ENCODE peak calls at places on chromosomes 7 and 10, in nine cellular contexts. A is transverse colon, C is Calu3, M is A549, Z is omental fat pad, P is foreskin fibroblast, O is LNCaP clone FGC, X is MCF 10A, H is astrocyte. K is an unnamed sample.

GRCh38 chr7:30970594-30971094 is 6.9 kb downstream of the GHRHR start:
- DNase-seq in A (no peak), C (no peak), P (no peak), Z (no peak), X (no peak), H (no peak), M (no peak), O (peak), K (no peak)

GRCh38 chr10:50582061-50582460 is 41.7 kb downstream of the SGMS1 start:
- DNase-seq in M (no peak), X (no peak), H (peak), C (no peak), O (no peak), Z (no peak), A (no peak), P (no peak), K (no peak)

GRCh38 chr7:617614-618538 is 98.2 kb upstream of the PDGFA start:
- DNase-seq in H (no peak), Z (no peak), A (peak), P (no peak), M (no peak), X (no peak), C (no peak), O (no peak), K (no peak)

GRCh38 chr7:20504060-20504459 is 111.4 kb upstream of the ABCB5 start:
- DNase-seq in C (no peak), M (no peak), A (no peak), H (no peak), X (no peak), P (no peak), Z (no peak), O (no peak), K (no peak)

GRCh38 chr7:149831730-149832219 is 6.4 kb upstream of the ZNF862 start:
- DNase-seq in O (no peak), X (no peak), C (no peak), A (no peak), H (no peak), P (no peak), Z (no peak), M (no peak), K (no peak)

GRCh38 chr7:86914468-86915054 is 144.9 kb downstream of the ELAPOR2 start:
- DNase-seq in Z (no peak), O (no peak), H (no peak), P (no peak), X (peak), M (peak), C (peak), A (no peak), K (no peak)

GRCh38 chr7:108456845-108457540 is 757 bp upstream of the NRCAM start:
- DNase-seq in A (no peak), H (no peak), X (no peak), C (no peak), M (no peak), Z (no peak), O (no peak), P (no peak), K (no peak)

GRCh38 chr7:1536768-1537630 is 6.5 kb downstream of the MAFK start:
- DNase-seq in H (peak), O (peak), Z (peak), P (peak), A (peak), X (peak), C (peak), M (peak), K (peak)

GRCh38 chr10:104920476-104920875 is 279.4 kb downstream of the SORCS3 start:
- DNase-seq in A (no peak), P (no peak), H (no peak), X (no peak), M (no peak), C (no peak), Z (no peak), O (no peak), K (no peak)

GRCh38 chr10:58157076-58157766 is 110.5 kb downstream of the IPMK start:
- DNase-seq in P (peak), M (peak), X (peak), H (peak), C (peak), Z (no peak), O (no peak), A (no peak), K (no peak)

GRCh38 chr10:116364808-116365207 is 40.6 kb downstream of the CCDC172 start:
- DNase-seq in O (no peak), P (no peak), A (no peak), C (no peak), H (no peak), Z (no peak), X (no peak), M (no peak), K (no peak)

GRCh38 chr10:110775022-110775379 is 96.7 kb upstream of the PDCD4 start:
- DNase-seq in P (no peak), X (peak), M (peak), Z (no peak), H (no peak), A (no peak), C (no peak), O (no peak), K (no peak)

GRCh38 chr10:114526112-114526496 is 121.8 kb upstream of the AFAP1L2 start:
- DNase-seq in C (no peak), O (no peak), Z (no peak), M (no peak), A (no peak), P (no peak), X (no peak), H (peak), K (no peak)

GRCh38 chr7:27873981-27874957 is 134.3 kb downstream of the TAX1BP1 start:
- DNase-seq in A (peak), O (no peak), X (peak), P (peak), Z (no peak), C (peak), M (peak), H (peak), K (no peak)

GRCh38 chr7:158863611-158864506 is 7.5 kb downstream of the DYNC2I1 start:
- DNase-seq in H (peak), X (peak), P (peak), O (no peak), Z (peak), C (peak), M (peak), A (peak), K (no peak)

GRCh38 chr10:103069453-103070331 is 123.4 kb downstream of the NT5C2 start:
- DNase-seq in O (peak), M (peak), A (peak), H (peak), P (peak), Z (peak), X (peak), C (peak), K (peak)
- TF ChIP-seq CTCF in O (peak), M (peak), A (peak), H (peak), P (peak), Z (no peak), X (peak), C (peak), K (peak)

GRCh38 chr10:21514101-21514807 is 11.2 kb downstream of the SKIDA1 start:
- DNase-seq in X (no peak), A (no peak), M (no peak), P (no peak), Z (no peak), H (no peak), O (no peak), C (no peak), K (no peak)
- TF ChIP-seq CTCF in X (no peak), A (no peak), M (no peak), P (no peak), Z (no peak), H (no peak), O (no peak), C (no peak), K (no peak)

GRCh38 chr10:124255556-124255955 is 162.2 kb upstream of the CHST15 start:
- DNase-seq in A (no peak), H (no peak), Z (no peak), P (no peak), O (no peak), M (no peak), C (no peak), X (no peak), K (no peak)

GRCh38 chr10:124262249-124262865 is 156.4 kb downstream of the OAT start:
- DNase-seq in M (no peak), A (no peak), Z (no peak), H (no peak), C (no peak), O (no peak), X (no peak), P (no peak), K (no peak)

GRCh38 chr10:124262971-124263370 is 155.8 kb downstream of the OAT start:
- DNase-seq in Z (no peak), A (no peak), M (no peak), P (no peak), X (no peak), C (no peak), H (no peak), O (no peak), K (no peak)

GRCh38 chr10:124256151-124256550 is 162.6 kb downstream of the OAT start:
- DNase-seq in O (no peak), A (no peak), C (no peak), P (no peak), X (no peak), M (no peak), H (no peak), Z (no peak), K (no peak)

DNA sequence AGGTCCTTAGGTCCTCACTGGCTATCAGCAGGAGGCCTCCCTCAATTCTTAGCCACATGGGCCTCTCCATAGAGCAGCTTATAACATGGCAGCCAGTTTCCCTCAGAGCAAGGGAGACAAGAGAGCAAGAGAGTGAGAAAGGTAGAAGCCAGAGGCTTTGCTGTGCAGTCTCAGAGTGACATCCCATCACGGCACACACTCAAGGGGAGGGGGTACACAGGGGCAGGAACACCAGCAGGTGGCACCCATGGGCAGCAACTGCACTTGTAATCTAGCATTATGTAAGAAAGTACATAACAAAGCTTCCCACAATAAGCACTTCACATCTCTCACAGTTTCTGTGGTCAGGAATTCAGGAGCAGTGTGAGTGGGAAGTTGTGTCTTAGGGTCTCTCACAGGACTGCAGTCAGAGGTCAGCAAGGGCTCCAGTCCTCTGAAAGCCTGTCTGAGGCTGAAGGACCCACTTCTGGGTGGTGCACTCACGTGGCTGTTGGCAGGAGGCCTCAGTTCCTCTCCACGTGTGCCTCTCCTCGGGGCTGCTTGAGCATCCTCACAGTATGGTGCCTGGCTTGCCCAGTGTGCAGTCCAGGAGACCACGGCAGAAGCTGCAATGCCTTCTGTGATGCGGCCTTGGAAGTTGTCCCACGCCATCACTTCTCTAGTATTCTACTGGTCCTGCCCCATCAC is 159.4 kb downstream of the OAT start:
- DNase-seq in A (no peak), M (peak), P (peak), O (peak), H (no peak), X (peak), C (peak), Z (no peak), K (no peak)
- TF ChIP-seq CTCF in A (no peak), M (no peak), P (peak), O (peak), H (no peak), X (no peak), C (no peak), Z (no peak), K (no peak)

DNA sequence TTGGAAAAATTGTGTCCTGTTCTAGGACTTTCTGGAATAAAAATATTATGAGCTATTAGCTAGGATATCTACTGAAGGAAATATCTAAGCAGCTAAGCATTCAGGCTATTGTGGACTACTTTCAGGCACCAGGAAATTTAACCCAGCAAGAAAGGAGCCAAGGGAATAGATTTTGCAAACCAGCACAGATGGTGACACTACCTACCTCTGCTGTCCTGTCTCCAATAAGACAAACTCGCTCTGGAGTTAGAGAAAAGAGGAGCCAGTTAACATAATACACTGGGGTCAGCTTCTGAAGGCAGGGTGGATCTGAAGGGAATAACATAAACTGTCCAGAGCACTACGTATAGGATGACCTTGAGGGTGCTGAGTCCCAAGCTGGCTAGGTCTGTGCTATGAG is 223.7 kb upstream of the PRSS58 start:
- DNase-seq in O (no peak), A (no peak), C (no peak), M (no peak), H (no peak), Z (no peak), P (peak), X (no peak), K (no peak)
- TF ChIP-seq CTCF in O (peak), A (no peak), C (no peak), M (no peak), H (peak), Z (no peak), P (peak), X (no peak), K (no peak)

GRCh38 chr10:49001861-49002675 is 62.4 kb upstream of the LRRC18 start:
- DNase-seq in A (no peak), P (no peak), X (no peak), Z (no peak), M (no peak), H (no peak), C (no peak), O (no peak), K (no peak)

GRCh38 chr10:49000437-49001398 is 61.1 kb upstream of the LRRC18 start:
- DNase-seq in P (no peak), H (no peak), Z (no peak), X (no peak), O (no peak), C (no peak), A (no peak), M (no peak), K (no peak)

GRCh38 chr10:49007128-49007527 is 67.5 kb upstream of the LRRC18 start:
- DNase-seq in X (no peak), M (no peak), C (no peak), Z (no peak), H (no peak), P (no peak), A (no peak), O (no peak), K (no peak)

GRCh38 chr10:49005270-49005669 is 65.6 kb upstream of the LRRC18 start:
- DNase-seq in Z (no peak), P (no peak), O (no peak), A (no peak), H (no peak), X (no peak), C (no peak), M (no peak), K (no peak)

DNA sequence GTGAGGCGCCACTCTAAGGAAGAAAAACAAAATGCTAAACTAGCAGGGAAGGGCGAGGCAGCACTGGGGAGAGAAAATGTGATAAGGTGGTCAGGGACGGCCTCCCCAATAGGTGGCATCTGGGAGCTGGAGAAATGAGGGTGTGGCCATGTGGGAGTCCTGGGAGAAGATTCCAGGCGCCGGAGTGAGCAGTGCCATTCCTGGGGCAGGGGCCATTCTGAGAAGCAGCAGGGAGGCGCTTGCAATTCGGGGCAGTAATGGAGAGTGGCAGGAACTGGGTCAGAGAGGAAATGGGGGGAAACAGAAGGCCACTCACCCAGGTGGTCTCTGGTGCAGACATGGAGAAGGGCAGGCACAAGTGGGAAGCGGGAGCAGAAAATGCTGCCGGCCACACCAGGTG is 61.8 kb upstream of the LRRC18 start:
- DNase-seq in P (no peak), M (peak), H (no peak), Z (no peak), C (no peak), A (no peak), X (peak), O (no peak), K (no peak)
- TF ChIP-seq CTCF in P (no peak), M (no peak), H (no peak), Z (no peak), C (no peak), A (no peak), X (no peak), O (peak), K (no peak)

K was measured in mesothelial cell of epicardium.